ENCODE peak calls at places on chromosomes 5 and 9, in seven cellular contexts. P, S, V, E, W, B and K are unnamed samples.

GRCh38 chr9:86994231-86994630 is 46.9 kb upstream of the GAS1 start:
- DNase-seq in P (no peak), B (no peak), W (no peak), V (no peak), S (no peak), E (no peak), K (no peak)

GRCh38 chr5:160311491-160312138 is 749 bp downstream of the CCNJL start:
- DNase-seq in E (peak), B (no peak), S (peak), P (peak), W (peak), V (no peak), K (no peak)

GRCh38 chr5:38888023-38888422 is 42.2 kb downstream of the OSMR start:
- DNase-seq in B (no peak), S (no peak), V (no peak), W (no peak), P (no peak), E (no peak), K (no peak)

GRCh38 chr5:82512025-82512424 is 233.9 kb upstream of the RPS23 start:
- DNase-seq in P (peak), V (no peak), S (no peak), B (no peak), W (no peak), E (peak), K (no peak)

GRCh38 chr5:106020889-106021288 is 1649.8 kb downstream of the EFNA5 start:
- DNase-seq in W (no peak), P (peak), S (no peak), E (peak), B (no peak), V (no peak), K (no peak)

GRCh38 chr5:61000887-61001286 is 55.9 kb downstream of the NDUFAF2 start:
- DNase-seq in B (no peak), W (peak), E (no peak), S (no peak), P (no peak), V (peak), K (no peak)

GRCh38 chr5:175250426-175250825 is 193.6 kb downstream of the DRD1 start:
- DNase-seq in P (no peak), B (no peak), W (no peak), V (no peak), E (no peak), S (no peak), K (no peak)

GRCh38 chr5:91028518-91028956 is 354.6 kb downstream of the ARRDC3 start:
- DNase-seq in E (no peak), P (no peak), W (no peak), S (peak), B (no peak), V (no peak), K (no peak)

GRCh38 chr5:147921134-147921533 is 14.8 kb upstream of the C5orf46 start:
- DNase-seq in P (no peak), S (no peak), B (no peak), E (no peak), W (no peak), V (no peak), K (no peak)

GRCh38 chr5:59042201-59042600 is 459.3 kb downstream of the RAB3C start:
- DNase-seq in E (peak), W (peak), B (peak), S (no peak), V (peak), P (peak), K (peak)

GRCh38 chr5:128850049-128850448 is 115.2 kb upstream of the SLC27A6 start:
- DNase-seq in B (no peak), V (no peak), E (no peak), P (no peak), S (no peak), W (no peak), K (no peak)

GRCh38 chr9:111036946-111037743 is 1.1 kb downstream of the LPAR1 start:
- DNase-seq in P (peak), S (no peak), W (no peak), B (peak), E (peak), V (peak), K (no peak)

GRCh38 chr9:70400107-70400892 is 14.2 kb downstream of the KLF9 start:
- DNase-seq in V (no peak), P (no peak), B (no peak), S (no peak), W (no peak), E (no peak), K (no peak)

GRCh38 chr9:33161589-33162132 is 5.5 kb downstream of the B4GALT1 start:
- DNase-seq in B (peak), V (peak), P (no peak), E (no peak), W (no peak), S (no peak), K (no peak)

GRCh38 chr9:136565075-136565721 is 19.4 kb upstream of the NOTCH1 start:
- DNase-seq in V (peak), S (peak), P (no peak), E (peak), B (no peak), W (peak), K (no peak)

GRCh38 chr9:94882953-94883641 is 156.6 kb downstream of the AOPEP start:
- DNase-seq in E (no peak), W (no peak), S (no peak), V (no peak), B (no peak), P (no peak), K (no peak)

GRCh38 chr5:121737120-121737519 is 114.6 kb upstream of the FTMT start:
- DNase-seq in E (no peak), W (no peak), B (no peak), V (no peak), P (no peak), S (no peak), K (no peak)

GRCh38 chr9:117938086-117938485 is 233.9 kb downstream of the TLR4 start:
- DNase-seq in P (no peak), B (no peak), W (no peak), E (no peak), V (no peak), S (no peak), K (no peak)

GRCh38 chr5:14580037-14581034 is 1.3 kb upstream of the OTULINL start:
- DNase-seq in B (no peak), E (peak), W (peak), S (no peak), V (no peak), P (no peak), K (peak)

GRCh38 chr9:91951944-91952520 is 2.0 kb upstream of the ROR2 start:
- DNase-seq in W (no peak), P (peak), S (no peak), E (peak), B (peak), V (peak), K (no peak)

GRCh38 chr9:4555251-4555650 is 65.0 kb downstream of the SLC1A1 start:
- DNase-seq in W (no peak), P (peak), V (peak), B (peak), E (peak), S (no peak), K (peak)

GRCh38 chr9:4563105-4563504 is 72.8 kb downstream of the SLC1A1 start:
- DNase-seq in B (no peak), V (no peak), W (no peak), E (no peak), P (no peak), S (no peak), K (no peak)

GRCh38 chr9:4553951-4554381 is 63.7 kb downstream of the SLC1A1 start:
- DNase-seq in S (no peak), V (peak), E (peak), B (peak), W (no peak), P (peak), K (no peak)

GRCh38 chr9:4558599-4558998 is 68.3 kb downstream of the SLC1A1 start:
- DNase-seq in E (no peak), S (no peak), P (no peak), V (no peak), W (no peak), B (no peak), K (no peak)

GRCh38 chr9:4559238-4560182 is 69.2 kb downstream of the SLC1A1 start:
- DNase-seq in S (no peak), E (no peak), W (no peak), P (no peak), V (no peak), B (no peak), K (no peak)
- H3K4me3 ChIP-seq in S (no peak), E (no peak), W (no peak), P (no peak), V (no peak), B (no peak), K (no peak)

DNA sequence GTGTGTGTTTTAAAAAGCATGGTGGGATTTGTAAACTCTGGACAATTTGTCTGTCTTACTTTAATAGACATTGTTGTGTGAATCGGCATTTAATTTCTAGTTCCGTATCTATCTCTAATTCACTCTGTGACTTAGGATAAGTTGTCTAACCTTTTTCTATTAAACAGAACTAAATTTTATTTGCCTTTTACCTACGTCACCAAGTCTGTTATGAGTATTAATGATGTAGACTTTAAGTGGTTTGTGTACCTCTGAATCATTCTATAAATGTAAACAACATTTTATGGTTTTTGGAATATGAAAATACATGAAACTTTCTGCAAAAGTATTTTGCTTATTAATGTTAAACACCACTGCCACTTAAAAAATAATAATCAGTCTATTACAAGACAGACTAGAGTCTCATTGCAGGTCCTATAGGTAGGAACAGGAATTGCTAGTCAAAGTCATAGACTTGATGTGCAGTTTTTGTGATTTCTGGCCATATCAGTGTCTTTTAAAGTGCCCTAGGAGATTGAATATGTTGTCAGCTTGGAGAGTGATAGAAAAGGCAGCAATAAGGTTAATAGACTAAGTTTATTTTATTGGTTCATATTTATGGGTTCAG is 5.6 kb downstream of the RBM27 start:
- DNase-seq in P (no peak), E (no peak), B (peak), V (no peak), W (peak), S (no peak), K (no peak)
- TF ChIP-seq CTCF in P (peak), E (peak), B (peak), V (peak), W (no peak), S (no peak), K (no peak)

DNA sequence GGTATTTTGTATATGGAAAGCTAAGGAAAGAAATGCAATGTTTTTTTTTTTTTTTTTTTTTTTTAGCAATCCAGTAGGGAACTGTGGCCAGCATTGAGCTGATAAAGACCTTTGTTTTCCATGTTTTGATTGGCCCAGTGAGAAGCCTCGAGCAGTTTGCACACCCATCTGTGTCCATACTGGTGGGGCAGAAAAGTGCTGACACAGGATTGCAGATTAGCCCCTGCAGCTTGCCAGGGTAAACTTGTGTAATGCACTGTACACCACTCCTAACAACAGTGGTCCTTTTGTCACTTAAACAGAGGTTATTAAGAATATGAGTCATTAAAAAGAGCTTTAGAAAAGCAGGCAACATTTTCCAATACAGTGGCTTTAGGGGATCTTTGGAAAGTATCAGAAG is 132.8 kb upstream of the CDKN2B start:
- DNase-seq in V (peak), S (peak), B (no peak), E (peak), W (no peak), P (peak), K (peak)
- H3K4me3 ChIP-seq in V (no peak), S (no peak), B (no peak), E (no peak), W (no peak), P (no peak), K (no peak)

DNA sequence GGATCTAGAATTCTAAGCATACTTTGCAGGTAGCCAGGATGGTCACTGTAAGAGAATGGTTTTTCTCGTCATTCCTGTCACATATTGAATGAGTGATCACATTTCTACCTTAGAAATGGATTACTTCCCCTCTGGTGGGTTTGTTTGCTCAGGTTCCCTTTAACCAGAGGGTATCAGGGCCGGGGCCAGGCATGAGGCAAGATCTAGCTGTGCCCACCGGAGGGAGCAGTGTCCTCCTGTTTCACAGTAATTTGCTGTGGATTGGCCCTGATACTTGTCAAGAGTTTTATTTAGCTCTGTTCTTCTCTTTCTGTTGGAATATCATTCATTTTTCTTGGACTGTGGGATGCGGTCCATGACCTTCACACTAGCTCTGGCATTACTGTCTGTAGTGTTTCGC is 42.3 kb upstream of the ZBED3 start:
- DNase-seq in W (peak), V (peak), P (peak), B (peak), E (peak), S (no peak), K (peak)
- TF ChIP-seq CTCF in W (peak), V (peak), P (peak), B (peak), E (peak), S (no peak), K (peak)

GRCh38 chr9:88993327-88993726 is 2.1 kb downstream of the S1PR3 start:
- DNase-seq in V (no peak), B (no peak), E (peak), S (no peak), P (no peak), W (no peak), K (no peak)

GRCh38 chr9:88991066-88992030 is at the start of gene S1PR3:
- DNase-seq in B (peak), S (peak), E (no peak), V (peak), P (peak), W (peak), K (no peak)

GRCh38 chr9:88990721-88991065 is 575 bp upstream of the S1PR3 start:
- DNase-seq in B (no peak), S (no peak), P (no peak), W (no peak), E (no peak), V (no peak), K (no peak)

GRCh38 chr9:88993871-88994819 is 2.9 kb downstream of the S1PR3 start:
- DNase-seq in S (no peak), P (no peak), W (no peak), E (no peak), B (no peak), V (no peak), K (no peak)

GRCh38 chr9:88992556-88992955 is 1.3 kb downstream of the S1PR3 start:
- DNase-seq in P (peak), W (peak), E (no peak), V (peak), B (no peak), S (no peak), K (no peak)
- H3K4me3 ChIP-seq in P (peak), W (peak), E (peak), V (peak), B (no peak), S (peak), K (peak)

DNA sequence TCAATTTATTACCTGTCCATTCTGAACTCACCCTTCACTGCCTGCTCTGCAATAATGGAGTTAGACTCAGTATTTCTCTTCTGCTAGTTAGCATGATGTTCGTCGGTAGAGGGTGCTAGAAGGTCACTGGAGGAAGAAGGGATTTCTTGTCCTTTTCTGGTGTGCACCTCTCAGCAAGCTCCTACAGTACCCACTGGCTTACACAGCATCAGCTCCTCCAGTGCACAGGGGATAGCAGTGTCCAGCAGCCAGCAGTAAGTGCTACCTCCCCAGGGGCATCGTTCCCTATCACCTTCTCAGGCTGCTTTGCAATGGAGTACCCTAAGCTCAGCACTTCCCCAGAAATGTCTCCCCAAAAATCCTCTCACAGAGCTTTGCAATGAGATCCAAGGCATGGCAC is 45.9 kb upstream of the APC start:
- DNase-seq in V (peak), P (peak), B (peak), E (peak), W (no peak), S (no peak), K (no peak)
- TF ChIP-seq CTCF in V (peak), P (peak), B (peak), E (peak), W (peak), S (no peak), K (no peak)

GRCh38 chr9:104854613-104855012 is 73.3 kb downstream of the ABCA1 start:
- DNase-seq in V (no peak), E (no peak), P (no peak), B (peak), S (no peak), W (no peak), K (no peak)
- H3K4me3 ChIP-seq in V (no peak), E (no peak), P (no peak), B (no peak), S (no peak), W (no peak), K (no peak)